ENCODE peak calls at places on chromosomes 12 and 14, in five cellular contexts. One of them, this sample, is unnamed.

GRCh38 chr12:52383331-52383730 is 2.1 kb downstream of the KRT84 start:
- DNase-seq in K562: no peak
- DNase-seq in GM12878: no peak
- DNase-seq in HepG2: no peak
- DNase-seq in SK-N-SH: no peak
- DNase-seq in this sample: no peak

GRCh38 chr14:35369701-35370191 is 34.8 kb downstream of the NFKBIA start:
- DNase-seq in K562: no peak
- DNase-seq in GM12878: no peak
- DNase-seq in HepG2: no peak
- DNase-seq in SK-N-SH: no peak
- DNase-seq in this sample: no peak

GRCh38 chr12:98909749-98910148 is 264.7 kb downstream of the APAF1 start:
- DNase-seq in K562: no peak
- DNase-seq in GM12878: no peak
- DNase-seq in HepG2: no peak
- DNase-seq in SK-N-SH: no peak
- DNase-seq in this sample: no peak

GRCh38 chr14:69268763-69269162 is 8.8 kb downstream of the GALNT16 start:
- DNase-seq in K562: no peak
- DNase-seq in GM12878: no peak
- DNase-seq in HepG2: no peak
- DNase-seq in SK-N-SH: no peak
- DNase-seq in this sample: peak; percentile 61

GRCh38 chr12:54641089-54641488 is 6.4 kb upstream of the LACRT start:
- DNase-seq in K562: no peak
- DNase-seq in GM12878: no peak
- DNase-seq in HepG2: no peak
- DNase-seq in SK-N-SH: no peak
- DNase-seq in this sample: no peak

GRCh38 chr12:100593490-100593889 is 20.0 kb downstream of the GAS2L3 start:
- DNase-seq in K562: no peak
- DNase-seq in GM12878: no peak
- DNase-seq in HepG2: peak; percentile 65
- DNase-seq in SK-N-SH: no peak
- DNase-seq in this sample: no peak

GRCh38 chr12:85007836-85008235 is 28.2 kb downstream of the TSPAN19 start:
- DNase-seq in K562: no peak
- DNase-seq in GM12878: no peak
- DNase-seq in HepG2: no peak
- DNase-seq in SK-N-SH: no peak
- DNase-seq in this sample: peak; percentile 5

GRCh38 chr12:92039048-92039447 is 106.6 kb downstream of the BTG1 start:
- DNase-seq in K562: no peak
- DNase-seq in GM12878: no peak
- DNase-seq in HepG2: no peak
- DNase-seq in SK-N-SH: no peak
- DNase-seq in this sample: no peak

GRCh38 chr12:64682572-64683277 is 72.4 kb downstream of the RASSF3 start:
- DNase-seq in K562: no peak
- DNase-seq in GM12878: no peak
- DNase-seq in HepG2: no peak
- DNase-seq in SK-N-SH: peak; percentile 80
- DNase-seq in this sample: peak; percentile 93

GRCh38 chr12:3538691-3539030 is 47.7 kb downstream of the PRMT8 start:
- DNase-seq in K562: no peak
- DNase-seq in GM12878: no peak
- DNase-seq in HepG2: no peak
- DNase-seq in SK-N-SH: no peak
- DNase-seq in this sample: no peak

GRCh38 chr12:3535431-3535841 is 44.4 kb downstream of the PRMT8 start:
- DNase-seq in K562: no peak
- DNase-seq in GM12878: no peak
- DNase-seq in HepG2: no peak
- DNase-seq in SK-N-SH: no peak
- DNase-seq in this sample: no peak

GRCh38 chr12:3537916-3538690 is 47.1 kb downstream of the PRMT8 start:
- DNase-seq in K562: no peak
- DNase-seq in GM12878: no peak
- DNase-seq in HepG2: no peak
- DNase-seq in SK-N-SH: no peak
- DNase-seq in this sample: no peak

GRCh38 chr12:3534511-3534910 is 43.5 kb downstream of the PRMT8 start:
- DNase-seq in K562: no peak
- DNase-seq in GM12878: no peak
- DNase-seq in HepG2: no peak
- DNase-seq in SK-N-SH: no peak
- DNase-seq in this sample: no peak

GRCh38 chr12:3536096-3536875 is 45.3 kb downstream of the PRMT8 start:
- DNase-seq in K562: no peak
- DNase-seq in GM12878: no peak
- DNase-seq in HepG2: no peak
- DNase-seq in SK-N-SH: no peak
- DNase-seq in this sample: no peak
- TF ChIP-seq RAD21 in K562: no peak
- TF ChIP-seq RAD21 in GM12878: no peak
- TF ChIP-seq RAD21 in HepG2: no peak
- TF ChIP-seq RAD21 in SK-N-SH: no peak
- TF ChIP-seq RAD21 in this sample: no peak

GRCh38 chr12:123105427-123105826 is 45.5 kb downstream of the PITPNM2 start:
- DNase-seq in K562: no peak
- DNase-seq in GM12878: no peak
- DNase-seq in HepG2: no peak
- DNase-seq in SK-N-SH: no peak
- DNase-seq in this sample: no peak
- TF ChIP-seq MXI1 in K562: no peak
- TF ChIP-seq MXI1 in GM12878: no peak
- TF ChIP-seq MXI1 in HepG2: no peak
- TF ChIP-seq MXI1 in SK-N-SH: no peak
- TF ChIP-seq MXI1 in this sample: no peak

GRCh38 chr14:61569783-61570182 is 125.5 kb upstream of the HIF1A start:
- DNase-seq in K562: no peak
- DNase-seq in GM12878: no peak
- DNase-seq in HepG2: peak; percentile 60
- DNase-seq in SK-N-SH: no peak
- DNase-seq in this sample: peak; percentile 73
- TF ChIP-seq RAD21 in K562: no peak
- TF ChIP-seq RAD21 in GM12878: no peak
- TF ChIP-seq RAD21 in HepG2: no peak
- TF ChIP-seq RAD21 in SK-N-SH: no peak
- TF ChIP-seq RAD21 in this sample: no peak

GRCh38 chr14:33191855-33192254 is 253.2 kb downstream of the NPAS3 start:
- DNase-seq in K562: no peak
- DNase-seq in GM12878: no peak
- DNase-seq in HepG2: no peak
- DNase-seq in SK-N-SH: no peak
- DNase-seq in this sample: no peak

GRCh38 chr14:33184587-33184986 is 245.9 kb downstream of the NPAS3 start:
- DNase-seq in K562: peak; percentile 1
- DNase-seq in GM12878: no peak
- DNase-seq in HepG2: no peak
- DNase-seq in SK-N-SH: peak; percentile 12
- DNase-seq in this sample: no peak

GRCh38 chr14:33188880-33189279 is 250.2 kb downstream of the NPAS3 start:
- DNase-seq in K562: no peak
- DNase-seq in GM12878: no peak
- DNase-seq in HepG2: no peak
- DNase-seq in SK-N-SH: no peak
- DNase-seq in this sample: no peak

GRCh38 chr14:33186656-33187055 is 248.0 kb downstream of the NPAS3 start:
- DNase-seq in K562: no peak
- DNase-seq in GM12878: no peak
- DNase-seq in HepG2: no peak
- DNase-seq in SK-N-SH: no peak
- DNase-seq in this sample: no peak
- TF ChIP-seq MXI1 in K562: no peak
- TF ChIP-seq MXI1 in GM12878: no peak
- TF ChIP-seq MXI1 in HepG2: no peak
- TF ChIP-seq MXI1 in SK-N-SH: no peak
- TF ChIP-seq MXI1 in this sample: no peak

DNA sequence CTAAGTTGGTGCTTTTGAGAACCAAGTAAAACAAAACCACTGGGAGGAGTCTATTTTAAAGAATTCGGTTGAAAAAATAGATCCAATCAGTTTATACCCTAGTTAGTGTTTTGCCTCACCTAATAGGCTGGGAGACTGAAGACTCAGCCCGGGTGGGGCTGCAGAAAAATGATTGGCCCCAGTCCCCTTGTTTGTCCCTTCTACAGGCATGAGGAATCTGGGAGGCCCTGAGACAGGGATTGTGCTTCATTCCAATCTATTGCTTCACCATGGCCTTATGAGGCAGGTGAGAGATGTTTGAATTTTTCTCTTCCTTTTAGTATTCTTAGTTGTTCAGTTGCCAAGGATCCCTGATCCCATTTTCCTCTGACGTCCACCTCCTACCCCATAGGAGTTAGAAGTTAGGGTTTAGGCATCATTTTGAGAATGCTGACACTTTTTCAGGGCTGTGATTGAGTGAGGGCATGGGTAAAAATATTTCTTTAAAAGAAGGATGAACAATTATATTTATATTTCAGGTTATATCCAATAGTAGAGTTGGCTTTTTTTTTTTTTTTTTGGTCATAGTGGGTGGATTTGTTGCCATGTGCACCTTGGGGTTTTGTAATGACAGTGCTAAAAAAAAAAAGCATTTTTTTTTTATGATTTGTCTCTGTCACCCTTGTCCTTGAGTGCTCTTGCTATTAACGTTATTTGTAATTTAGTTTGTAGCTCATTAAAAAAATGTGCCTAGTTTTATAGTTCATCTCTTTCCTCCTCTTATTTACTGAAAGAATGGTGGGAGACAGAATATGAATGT is 1.6 kb upstream of the RAB5B start:
- DNase-seq in K562: peak; percentile 48
- DNase-seq in GM12878: no peak
- DNase-seq in HepG2: peak; percentile 60
- DNase-seq in SK-N-SH: no peak
- DNase-seq in this sample: peak; percentile 84
- TF ChIP-seq RAD21 in K562: no peak
- TF ChIP-seq RAD21 in GM12878: no peak
- TF ChIP-seq RAD21 in HepG2: no peak
- TF ChIP-seq RAD21 in SK-N-SH: no peak
- TF ChIP-seq RAD21 in this sample: no peak

GRCh38 chr12:26790645-26790994 is 42.4 kb downstream of the ITPR2 start:
- DNase-seq in K562: no peak
- DNase-seq in GM12878: no peak
- DNase-seq in HepG2: no peak
- DNase-seq in SK-N-SH: no peak
- DNase-seq in this sample: no peak
- TF ChIP-seq MXI1 in K562: no peak
- TF ChIP-seq MXI1 in GM12878: no peak
- TF ChIP-seq MXI1 in HepG2: no peak
- TF ChIP-seq MXI1 in SK-N-SH: no peak
- TF ChIP-seq MXI1 in this sample: no peak

DNA sequence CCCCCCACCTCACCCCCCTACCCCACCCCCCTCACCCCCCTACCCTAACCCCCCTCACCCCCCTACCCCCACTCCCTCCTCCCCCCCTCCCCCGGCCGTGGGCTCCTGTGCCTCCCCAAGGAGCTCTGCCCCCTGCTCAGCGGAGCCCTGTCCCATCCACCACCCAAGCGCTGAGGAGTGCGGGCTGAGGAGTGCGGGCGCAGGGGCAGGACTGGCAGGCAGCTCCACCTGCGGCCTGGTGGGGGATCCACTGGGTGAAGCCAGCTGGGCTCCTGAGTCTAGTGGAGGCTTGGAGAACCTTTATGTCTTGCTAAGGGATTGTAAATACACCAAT is 2.3 kb upstream of the JPH4 start:
- DNase-seq in K562: no peak
- DNase-seq in GM12878: no peak
- DNase-seq in HepG2: no peak
- DNase-seq in SK-N-SH: no peak
- DNase-seq in this sample: no peak
- TF ChIP-seq RAD21 in K562: no peak
- TF ChIP-seq RAD21 in GM12878: no peak
- TF ChIP-seq RAD21 in HepG2: peak; percentile 11
- TF ChIP-seq RAD21 in SK-N-SH: no peak
- TF ChIP-seq RAD21 in this sample: no peak

This sample was measured in IMR-90.